ENCODE peak calls at places on chromosomes 6 and 20, in ten cellular contexts. One of them, this sample, is unnamed.

GRCh38 chr6:89888871-89889270 is 5.4 kb upstream of the GJA10 start:
- DNase-seq in body of pancreas: no peak
- DNase-seq in cardiac muscle cell: no peak
- DNase-seq in astrocyte: no peak
- DNase-seq in SK-N-SH: no peak
- DNase-seq in aorta: no peak
- DNase-seq in fibroblast of lung: no peak
- DNase-seq in CD8-positive, alpha-beta memory T cell: no peak
- DNase-seq in PC-9: no peak
- DNase-seq in GM12878: no peak
- DNase-seq in this sample: no peak

GRCh38 chr6:135233676-135234491 is 52.8 kb downstream of the MYB start:
- DNase-seq in SK-N-SH: no peak
- DNase-seq in astrocyte: no peak
- DNase-seq in aorta: no peak
- DNase-seq in body of pancreas: no peak
- DNase-seq in GM12878: no peak
- DNase-seq in cardiac muscle cell: no peak
- DNase-seq in PC-9: no peak
- DNase-seq in CD8-positive, alpha-beta memory T cell: no peak
- DNase-seq in fibroblast of lung: peak; percentile 73
- DNase-seq in this sample: no peak

GRCh38 chr20:21053002-21053762 is 53.0 kb downstream of the LINC00237 start:
- DNase-seq in aorta: no peak
- DNase-seq in fibroblast of lung: no peak
- DNase-seq in cardiac muscle cell: peak; percentile 15
- DNase-seq in PC-9: no peak
- DNase-seq in body of pancreas: no peak
- DNase-seq in CD8-positive, alpha-beta memory T cell: no peak
- DNase-seq in SK-N-SH: peak; percentile 20
- DNase-seq in GM12878: no peak
- DNase-seq in astrocyte: no peak
- DNase-seq in this sample: peak; percentile 69

GRCh38 chr6:43850314-43851203 is 80.5 kb downstream of the VEGFA start:
- DNase-seq in body of pancreas: no peak
- DNase-seq in CD8-positive, alpha-beta memory T cell: peak; percentile 28
- DNase-seq in aorta: no peak
- DNase-seq in GM12878: no peak
- DNase-seq in cardiac muscle cell: no peak
- DNase-seq in PC-9: no peak
- DNase-seq in astrocyte: no peak
- DNase-seq in SK-N-SH: no peak
- DNase-seq in fibroblast of lung: no peak
- DNase-seq in this sample: no peak

GRCh38 chr6:46704562-46704961 is 16.9 kb downstream of the TDRD6 start:
- DNase-seq in SK-N-SH: no peak
- DNase-seq in fibroblast of lung: peak; percentile 25
- DNase-seq in aorta: no peak
- DNase-seq in CD8-positive, alpha-beta memory T cell: no peak
- DNase-seq in body of pancreas: no peak
- DNase-seq in GM12878: no peak
- DNase-seq in astrocyte: peak; percentile 18
- DNase-seq in PC-9: peak; percentile 49
- DNase-seq in cardiac muscle cell: peak; percentile 2
- DNase-seq in this sample: no peak

GRCh38 chr6:76593668-76594067 is 521.2 kb upstream of the IMPG1 start:
- DNase-seq in body of pancreas: no peak
- DNase-seq in PC-9: no peak
- DNase-seq in CD8-positive, alpha-beta memory T cell: no peak
- DNase-seq in astrocyte: no peak
- DNase-seq in SK-N-SH: no peak
- DNase-seq in aorta: peak; percentile 32
- DNase-seq in fibroblast of lung: no peak
- DNase-seq in cardiac muscle cell: no peak
- DNase-seq in GM12878: no peak
- DNase-seq in this sample: no peak

GRCh38 chr6:83615025-83615999 is 93.6 kb downstream of the SNAP91 start:
- DNase-seq in aorta: no peak
- DNase-seq in astrocyte: peak; percentile 21
- DNase-seq in cardiac muscle cell: peak; percentile 59
- DNase-seq in GM12878: no peak
- DNase-seq in SK-N-SH: peak; percentile 71
- DNase-seq in CD8-positive, alpha-beta memory T cell: no peak
- DNase-seq in PC-9: no peak
- DNase-seq in fibroblast of lung: peak; percentile 43
- DNase-seq in body of pancreas: no peak
- DNase-seq in this sample: peak; percentile 62

GRCh38 chr6:75493400-75494064 is at the start of gene FILIP1:
- DNase-seq in aorta: no peak
- DNase-seq in SK-N-SH: no peak
- DNase-seq in GM12878: no peak
- DNase-seq in CD8-positive, alpha-beta memory T cell: no peak
- DNase-seq in cardiac muscle cell: peak; percentile 97
- DNase-seq in PC-9: no peak
- DNase-seq in body of pancreas: peak; percentile 80
- DNase-seq in fibroblast of lung: peak; percentile 60
- DNase-seq in astrocyte: no peak
- DNase-seq in this sample: peak; percentile 73

GRCh38 chr6:30928677-30929076 is 3.3 kb downstream of the SFTA2 start:
- DNase-seq in body of pancreas: no peak
- DNase-seq in cardiac muscle cell: no peak
- DNase-seq in GM12878: no peak
- DNase-seq in PC-9: no peak
- DNase-seq in fibroblast of lung: no peak
- DNase-seq in SK-N-SH: no peak
- DNase-seq in CD8-positive, alpha-beta memory T cell: no peak
- DNase-seq in aorta: no peak
- DNase-seq in astrocyte: no peak
- DNase-seq in this sample: no peak

GRCh38 chr6:139327038-139327437 is 35.2 kb upstream of the TXLNB start:
- DNase-seq in body of pancreas: no peak
- DNase-seq in astrocyte: no peak
- DNase-seq in PC-9: no peak
- DNase-seq in aorta: no peak
- DNase-seq in cardiac muscle cell: no peak
- DNase-seq in GM12878: peak; percentile 56
- DNase-seq in SK-N-SH: no peak
- DNase-seq in CD8-positive, alpha-beta memory T cell: no peak
- DNase-seq in fibroblast of lung: no peak
- DNase-seq in this sample: no peak

GRCh38 chr6:139329224-139329623 is 37.4 kb upstream of the TXLNB start:
- DNase-seq in fibroblast of lung: no peak
- DNase-seq in body of pancreas: no peak
- DNase-seq in astrocyte: no peak
- DNase-seq in CD8-positive, alpha-beta memory T cell: no peak
- DNase-seq in aorta: no peak
- DNase-seq in PC-9: no peak
- DNase-seq in SK-N-SH: no peak
- DNase-seq in GM12878: no peak
- DNase-seq in cardiac muscle cell: no peak
- DNase-seq in this sample: no peak

GRCh38 chr6:139325686-139326085 is 33.9 kb upstream of the TXLNB start:
- DNase-seq in astrocyte: no peak
- DNase-seq in PC-9: no peak
- DNase-seq in cardiac muscle cell: no peak
- DNase-seq in CD8-positive, alpha-beta memory T cell: no peak
- DNase-seq in aorta: no peak
- DNase-seq in body of pancreas: no peak
- DNase-seq in SK-N-SH: no peak
- DNase-seq in fibroblast of lung: no peak
- DNase-seq in GM12878: no peak
- DNase-seq in this sample: no peak

GRCh38 chr6:139330841-139331500 is 39.2 kb upstream of the TXLNB start:
- DNase-seq in body of pancreas: no peak
- DNase-seq in CD8-positive, alpha-beta memory T cell: no peak
- DNase-seq in PC-9: no peak
- DNase-seq in aorta: no peak
- DNase-seq in GM12878: no peak
- DNase-seq in fibroblast of lung: peak; percentile 7
- DNase-seq in astrocyte: no peak
- DNase-seq in cardiac muscle cell: no peak
- DNase-seq in SK-N-SH: no peak
- DNase-seq in this sample: no peak

GRCh38 chr6:139330271-139330670 is 38.5 kb upstream of the TXLNB start:
- DNase-seq in astrocyte: no peak
- DNase-seq in CD8-positive, alpha-beta memory T cell: no peak
- DNase-seq in body of pancreas: no peak
- DNase-seq in PC-9: no peak
- DNase-seq in aorta: no peak
- DNase-seq in SK-N-SH: no peak
- DNase-seq in fibroblast of lung: no peak
- DNase-seq in GM12878: no peak
- DNase-seq in cardiac muscle cell: no peak
- DNase-seq in this sample: peak; percentile 13
- H3K4me1 ChIP-seq in astrocyte: peaks cover 10% of the 10 kb centered on the region
- H3K4me1 ChIP-seq in CD8-positive, alpha-beta memory T cell: peaks cover 6% of the 10 kb centered on the region
- H3K4me1 ChIP-seq in body of pancreas: no peaks in the 10 kb centered on the region
- H3K4me1 ChIP-seq in PC-9: no peaks in the 10 kb centered on the region
- H3K4me1 ChIP-seq in aorta: peaks cover 1% of the 10 kb centered on the region
- H3K4me1 ChIP-seq in SK-N-SH: no peaks in the 10 kb centered on the region
- H3K4me1 ChIP-seq in fibroblast of lung: peaks cover 2% of the 10 kb centered on the region
- H3K4me1 ChIP-seq in GM12878: peaks cover 17% of the 10 kb centered on the region
- H3K4me1 ChIP-seq in cardiac muscle cell: no peaks in the 10 kb centered on the region
- H3K4me1 ChIP-seq in this sample: peaks cover 11% of the 10 kb centered on the region

DNA sequence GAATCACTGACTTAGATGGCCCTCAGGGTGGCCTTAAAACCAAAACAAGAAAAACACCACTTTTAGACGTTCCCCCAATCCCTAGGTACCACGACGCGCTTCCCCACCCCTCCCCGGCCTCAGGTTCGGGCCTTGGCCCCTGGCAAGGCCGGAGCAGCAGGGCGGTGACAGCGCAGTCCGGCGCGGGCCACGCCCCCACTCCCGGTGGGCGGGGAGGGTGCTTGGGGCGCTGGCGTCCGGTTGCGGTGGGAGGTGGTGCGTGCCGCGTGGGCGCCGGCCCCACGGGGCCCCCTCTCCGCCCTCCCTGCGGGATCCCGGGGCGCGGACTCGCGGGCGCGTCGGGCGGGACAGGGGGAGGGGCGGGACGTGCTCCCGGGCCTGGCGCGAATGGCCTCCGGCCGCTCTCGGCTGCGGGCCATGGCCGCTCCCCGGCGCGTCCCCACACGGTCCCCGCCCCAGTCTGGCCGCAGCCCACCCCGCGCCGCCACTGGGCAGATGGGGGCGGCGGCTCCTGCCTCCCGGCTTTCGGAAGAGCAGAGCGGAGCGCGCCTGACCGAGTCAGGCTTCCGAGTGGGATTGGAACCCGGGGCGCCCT is 852 bp upstream of the PPP1R3G start:
- DNase-seq in SK-N-SH: peak; percentile 72
- DNase-seq in GM12878: no peak
- DNase-seq in body of pancreas: no peak
- DNase-seq in fibroblast of lung: no peak
- DNase-seq in CD8-positive, alpha-beta memory T cell: no peak
- DNase-seq in PC-9: no peak
- DNase-seq in aorta: no peak
- DNase-seq in astrocyte: no peak
- DNase-seq in cardiac muscle cell: peak; percentile 35
- DNase-seq in this sample: peak; percentile 20
- H3K4me3 ChIP-seq in SK-N-SH: peak overlapping the region; percentile 52
- H3K4me3 ChIP-seq in GM12878: peak overlapping the region; percentile 84
- H3K4me3 ChIP-seq in body of pancreas: peak overlapping the region; percentile 17
- H3K4me3 ChIP-seq in fibroblast of lung: peak overlapping the region; percentile 58
- H3K4me3 ChIP-seq in CD8-positive, alpha-beta memory T cell: no peak overlapping the region
- H3K4me3 ChIP-seq in PC-9: peak overlapping the region; percentile 76
- H3K4me3 ChIP-seq in aorta: peak overlapping the region; percentile 67
- H3K4me3 ChIP-seq in astrocyte: peak overlapping the region; percentile 58
- H3K4me3 ChIP-seq in cardiac muscle cell: peak overlapping the region; percentile 41
- H3K4me3 ChIP-seq in this sample: peak overlapping the region; percentile 62

GRCh38 chr6:165920896-165921671 is 246.6 kb downstream of the TBXT start:
- DNase-seq in CD8-positive, alpha-beta memory T cell: no peak
- DNase-seq in astrocyte: no peak
- DNase-seq in PC-9: no peak
- DNase-seq in SK-N-SH: no peak
- DNase-seq in cardiac muscle cell: no peak
- DNase-seq in GM12878: no peak
- DNase-seq in aorta: no peak
- DNase-seq in fibroblast of lung: no peak
- DNase-seq in body of pancreas: no peak
- DNase-seq in this sample: no peak

GRCh38 chr6:165917576-165917975 is 250.1 kb downstream of the TBXT start:
- DNase-seq in astrocyte: no peak
- DNase-seq in SK-N-SH: no peak
- DNase-seq in GM12878: no peak
- DNase-seq in fibroblast of lung: no peak
- DNase-seq in body of pancreas: no peak
- DNase-seq in aorta: no peak
- DNase-seq in cardiac muscle cell: no peak
- DNase-seq in PC-9: no peak
- DNase-seq in CD8-positive, alpha-beta memory T cell: no peak
- DNase-seq in this sample: no peak

GRCh38 chr6:165926378-165926777 is 241.3 kb downstream of the TBXT start:
- DNase-seq in aorta: no peak
- DNase-seq in GM12878: no peak
- DNase-seq in PC-9: no peak
- DNase-seq in fibroblast of lung: no peak
- DNase-seq in astrocyte: no peak
- DNase-seq in body of pancreas: no peak
- DNase-seq in CD8-positive, alpha-beta memory T cell: no peak
- DNase-seq in cardiac muscle cell: no peak
- DNase-seq in SK-N-SH: no peak
- DNase-seq in this sample: no peak

GRCh38 chr6:165925474-165926156 is 242.0 kb downstream of the TBXT start:
- DNase-seq in body of pancreas: no peak
- DNase-seq in aorta: no peak
- DNase-seq in cardiac muscle cell: no peak
- DNase-seq in fibroblast of lung: no peak
- DNase-seq in SK-N-SH: no peak
- DNase-seq in PC-9: no peak
- DNase-seq in CD8-positive, alpha-beta memory T cell: no peak
- DNase-seq in GM12878: no peak
- DNase-seq in astrocyte: peak; percentile 8
- DNase-seq in this sample: no peak

GRCh38 chr6:165922309-165922794 is 245.3 kb downstream of the TBXT start:
- DNase-seq in astrocyte: peak; percentile 16
- DNase-seq in fibroblast of lung: peak; percentile 39
- DNase-seq in cardiac muscle cell: no peak
- DNase-seq in PC-9: no peak
- DNase-seq in SK-N-SH: no peak
- DNase-seq in aorta: no peak
- DNase-seq in CD8-positive, alpha-beta memory T cell: no peak
- DNase-seq in body of pancreas: no peak
- DNase-seq in GM12878: no peak
- DNase-seq in this sample: peak; percentile 31
- H3K27ac ChIP-seq in astrocyte: no peak overlapping the region
- H3K27ac ChIP-seq in fibroblast of lung: no peak overlapping the region
- H3K27ac ChIP-seq in cardiac muscle cell: no peak overlapping the region
- H3K27ac ChIP-seq in PC-9: no peak overlapping the region
- H3K27ac ChIP-seq in SK-N-SH: no peak overlapping the region
- H3K27ac ChIP-seq in aorta: no peak overlapping the region
- H3K27ac ChIP-seq in CD8-positive, alpha-beta memory T cell: no peak overlapping the region
- H3K27ac ChIP-seq in body of pancreas: no peak overlapping the region
- H3K27ac ChIP-seq in GM12878: no peak overlapping the region
- H3K27ac ChIP-seq in this sample: no peak overlapping the region

DNA sequence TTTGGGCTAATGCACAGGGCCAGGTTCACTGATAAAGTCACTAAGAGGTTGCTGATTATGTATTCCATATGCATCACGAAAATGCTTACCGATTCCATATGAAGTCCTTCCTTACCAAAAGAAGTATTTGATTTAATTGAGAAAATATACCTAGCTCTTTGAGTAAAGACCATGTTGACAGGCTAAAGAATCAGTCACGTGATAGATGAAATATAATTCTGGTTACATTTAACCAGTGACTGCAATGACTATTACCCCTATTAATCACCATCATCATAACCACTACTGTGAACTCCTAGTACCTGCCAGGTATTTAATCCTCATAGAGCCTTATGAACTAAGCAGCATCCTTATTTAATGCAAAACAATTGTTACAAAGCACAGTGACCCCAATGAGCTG is 110.1 kb downstream of the HIVEP2 start:
- DNase-seq in astrocyte: no peak
- DNase-seq in aorta: no peak
- DNase-seq in PC-9: no peak
- DNase-seq in GM12878: no peak
- DNase-seq in cardiac muscle cell: no peak
- DNase-seq in body of pancreas: no peak
- DNase-seq in SK-N-SH: no peak
- DNase-seq in fibroblast of lung: no peak
- DNase-seq in CD8-positive, alpha-beta memory T cell: no peak
- DNase-seq in this sample: no peak
- H3K4me1 ChIP-seq in astrocyte: peaks cover 29% of the 10 kb centered on the region
- H3K4me1 ChIP-seq in aorta: peaks cover 2% of the 10 kb centered on the region
- H3K4me1 ChIP-seq in PC-9: peaks cover 52% of the 10 kb centered on the region
- H3K4me1 ChIP-seq in GM12878: peaks cover 20% of the 10 kb centered on the region
- H3K4me1 ChIP-seq in cardiac muscle cell: peaks cover 25% of the 10 kb centered on the region
- H3K4me1 ChIP-seq in body of pancreas: peaks cover 26% of the 10 kb centered on the region
- H3K4me1 ChIP-seq in SK-N-SH: peaks cover 13% of the 10 kb centered on the region
- H3K4me1 ChIP-seq in fibroblast of lung: peaks cover 3% of the 10 kb centered on the region
- H3K4me1 ChIP-seq in CD8-positive, alpha-beta memory T cell: peaks cover 45% of the 10 kb centered on the region
- H3K4me1 ChIP-seq in this sample: no peaks in the 10 kb centered on the region